ENCODE peak calls at places on chromosome 14, in seven cellular contexts. B is aorta; I is left colon; J is Caco-2; P is stimulated activated CD4-positive, alpha-beta T cell treated with anti-CD3 and anti-CD28 coated beads, Interleukin-12 subunit alpha, Interleukin-12 subunit beta, amount 100 ng/mL, for 4 hours; U is AML-193; M is amniotic stem cell. L is an unnamed sample.

GRCh38 chr14:87196436-87196835 is 796.5 kb downstream of the GALC start:
- DNase-seq in I (no peak), B (no peak), M (no peak), J (no peak), P (no peak), U (no peak), L (no peak)

GRCh38 chr14:21987937-21988336 is 314.3 kb upstream of the OR4E1 start:
- DNase-seq in B (no peak), J (no peak), U (peak; percentile 25), M (no peak), P (no peak), I (no peak), L (no peak)

GRCh38 chr14:50225067-50225973 is 6.1 kb downstream of the SOS2 start:
- DNase-seq in M (peak; percentile 9), P (no peak), J (no peak), I (no peak), U (no peak), B (no peak), L (no peak)

GRCh38 chr14:52850520-52850919 is 59.1 kb upstream of the GNPNAT1 start:
- DNase-seq in P (no peak), J (no peak), I (no peak), M (no peak), B (no peak), U (no peak), L (no peak)

GRCh38 chr14:21536395-21537087 is 10.4 kb upstream of the SALL2 start:
- DNase-seq in M (no peak), P (no peak), J (no peak), B (no peak), U (no peak), I (no peak), L (no peak)

GRCh38 chr14:23548351-23549318 is 2.9 kb downstream of the ZFHX2 start:
- DNase-seq in B (no peak), I (no peak), J (no peak), P (no peak), M (no peak), U (no peak), L (no peak)

GRCh38 chr14:80494769-80495168 is 283.5 kb upstream of the DIO2 start:
- DNase-seq in I (no peak), M (no peak), P (no peak), B (no peak), J (no peak), U (no peak), L (no peak)

GRCh38 chr14:92099802-92100201 is 6.6 kb downstream of the ATXN3 start:
- DNase-seq in P (no peak), J (no peak), U (no peak), I (no peak), B (no peak), M (no peak), L (no peak)

GRCh38 chr14:76337619-76338545 is 38.1 kb upstream of the ESRRB start:
- DNase-seq in I (no peak), J (no peak), B (peak; percentile 55), U (no peak), P (no peak), M (no peak), L (no peak)

GRCh38 chr14:89912667-89913211 is 41.8 kb downstream of the EFCAB11 start:
- DNase-seq in M (peak; percentile 90), U (no peak), J (no peak), P (no peak), I (no peak), B (no peak), L (no peak)

L was measured in esophagus muscularis mucosa.